ENCODE peak calls at places on chromosomes 5 and 9, in eight cellular contexts. One of them, this sample, is unnamed.

GRCh38 chr5:35664584-35664983 is 46.9 kb downstream of the SPEF2 start:
- DNase-seq in lower leg skin: no peak
- DNase-seq in fibroblast of pulmonary artery: no peak
- DNase-seq in SK-N-SH: no peak
- DNase-seq in psoas muscle: no peak
- DNase-seq in HFF-Myc: no peak
- DNase-seq in HL-60: no peak
- DNase-seq in AG04449: no peak
- DNase-seq in this sample: no peak

GRCh38 chr9:77903666-77904248 is 127.9 kb downstream of the GNAQ start:
- DNase-seq in lower leg skin: no peak
- DNase-seq in fibroblast of pulmonary artery: no peak
- DNase-seq in SK-N-SH: no peak
- DNase-seq in psoas muscle: no peak
- DNase-seq in HFF-Myc: no peak
- DNase-seq in HL-60: no peak
- DNase-seq in AG04449: no peak
- DNase-seq in this sample: no peak

GRCh38 chr9:131348631-131349521 is 45.0 kb upstream of the PRRC2B start:
- DNase-seq in lower leg skin: no peak
- DNase-seq in fibroblast of pulmonary artery: no peak
- DNase-seq in SK-N-SH: no peak
- DNase-seq in psoas muscle: no peak
- DNase-seq in HFF-Myc: no peak
- DNase-seq in HL-60: no peak
- DNase-seq in AG04449: no peak
- DNase-seq in this sample: peak; percentile 67

GRCh38 chr5:59317023-59317771 is 576.3 kb downstream of the PDE4D start:
- DNase-seq in lower leg skin: no peak
- DNase-seq in fibroblast of pulmonary artery: peak; percentile 39
- DNase-seq in SK-N-SH: peak; percentile 38
- DNase-seq in psoas muscle: no peak
- DNase-seq in HFF-Myc: peak; percentile 69
- DNase-seq in HL-60: no peak
- DNase-seq in AG04449: no peak
- DNase-seq in this sample: no peak

GRCh38 chr5:76714771-76715483 is 999 bp upstream of the F2R start:
- DNase-seq in lower leg skin: no peak
- DNase-seq in fibroblast of pulmonary artery: no peak
- DNase-seq in SK-N-SH: peak; percentile 68
- DNase-seq in psoas muscle: no peak
- DNase-seq in HFF-Myc: no peak
- DNase-seq in HL-60: no peak
- DNase-seq in AG04449: no peak
- DNase-seq in this sample: peak; percentile 75

GRCh38 chr5:95846554-95847260 is 24.2 kb upstream of the GLRX start:
- DNase-seq in lower leg skin: no peak
- DNase-seq in fibroblast of pulmonary artery: peak; percentile 89
- DNase-seq in SK-N-SH: peak; percentile 83
- DNase-seq in psoas muscle: peak; percentile 71
- DNase-seq in HFF-Myc: peak; percentile 78
- DNase-seq in HL-60: peak; percentile 43
- DNase-seq in AG04449: no peak
- DNase-seq in this sample: peak; percentile 87

GRCh38 chr5:111829701-111830100 is 72.7 kb upstream of the NREP start:
- DNase-seq in lower leg skin: no peak
- DNase-seq in fibroblast of pulmonary artery: peak; percentile 77
- DNase-seq in SK-N-SH: no peak
- DNase-seq in psoas muscle: no peak
- DNase-seq in HFF-Myc: peak; percentile 31
- DNase-seq in HL-60: no peak
- DNase-seq in AG04449: peak; percentile 87
- DNase-seq in this sample: no peak

GRCh38 chr5:158492850-158493249 is 606.9 kb downstream of the EBF1 start:
- DNase-seq in lower leg skin: no peak
- DNase-seq in fibroblast of pulmonary artery: no peak
- DNase-seq in SK-N-SH: no peak
- DNase-seq in psoas muscle: no peak
- DNase-seq in HFF-Myc: peak; percentile 51
- DNase-seq in HL-60: no peak
- DNase-seq in AG04449: no peak
- DNase-seq in this sample: no peak

GRCh38 chr5:16857635-16858034 is 78.5 kb downstream of the MYO10 start:
- DNase-seq in lower leg skin: no peak
- DNase-seq in fibroblast of pulmonary artery: no peak
- DNase-seq in SK-N-SH: no peak
- DNase-seq in psoas muscle: no peak
- DNase-seq in HFF-Myc: no peak
- DNase-seq in HL-60: no peak
- DNase-seq in AG04449: no peak
- DNase-seq in this sample: no peak

GRCh38 chr5:150138551-150139265 is 16.9 kb downstream of the PDGFRB start:
- DNase-seq in lower leg skin: no peak
- DNase-seq in fibroblast of pulmonary artery: peak; percentile 86
- DNase-seq in SK-N-SH: peak; percentile 80
- DNase-seq in psoas muscle: no peak
- DNase-seq in HFF-Myc: no peak
- DNase-seq in HL-60: no peak
- DNase-seq in AG04449: no peak
- DNase-seq in this sample: peak; percentile 87

GRCh38 chr5:172932313-172933017 is 26.8 kb upstream of the RPL26L1 start:
- DNase-seq in lower leg skin: peak; percentile 51
- DNase-seq in fibroblast of pulmonary artery: peak; percentile 76
- DNase-seq in SK-N-SH: peak; percentile 86
- DNase-seq in psoas muscle: peak; percentile 89
- DNase-seq in HFF-Myc: no peak
- DNase-seq in HL-60: peak; percentile 45
- DNase-seq in AG04449: no peak
- DNase-seq in this sample: peak; percentile 90

GRCh38 chr5:1014781-1015221 is 6.2 kb downstream of the NKD2 start:
- DNase-seq in lower leg skin: no peak
- DNase-seq in fibroblast of pulmonary artery: no peak
- DNase-seq in SK-N-SH: no peak
- DNase-seq in psoas muscle: peak; percentile 40
- DNase-seq in HFF-Myc: no peak
- DNase-seq in HL-60: no peak
- DNase-seq in AG04449: no peak
- DNase-seq in this sample: no peak

GRCh38 chr5:95901676-95902646 is 59.7 kb downstream of the ELL2 start:
- DNase-seq in lower leg skin: no peak
- DNase-seq in fibroblast of pulmonary artery: peak; percentile 70
- DNase-seq in SK-N-SH: no peak
- DNase-seq in psoas muscle: no peak
- DNase-seq in HFF-Myc: peak; percentile 83
- DNase-seq in HL-60: no peak
- DNase-seq in AG04449: no peak
- DNase-seq in this sample: no peak

GRCh38 chr5:149114403-149115312 is 26.6 kb upstream of the ABLIM3 start:
- DNase-seq in lower leg skin: peak; percentile 50
- DNase-seq in fibroblast of pulmonary artery: peak; percentile 91
- DNase-seq in SK-N-SH: peak; percentile 54
- DNase-seq in psoas muscle: peak; percentile 57
- DNase-seq in HFF-Myc: peak; percentile 74
- DNase-seq in HL-60: peak; percentile 68
- DNase-seq in AG04449: peak; percentile 54
- DNase-seq in this sample: peak; percentile 89

DNA sequence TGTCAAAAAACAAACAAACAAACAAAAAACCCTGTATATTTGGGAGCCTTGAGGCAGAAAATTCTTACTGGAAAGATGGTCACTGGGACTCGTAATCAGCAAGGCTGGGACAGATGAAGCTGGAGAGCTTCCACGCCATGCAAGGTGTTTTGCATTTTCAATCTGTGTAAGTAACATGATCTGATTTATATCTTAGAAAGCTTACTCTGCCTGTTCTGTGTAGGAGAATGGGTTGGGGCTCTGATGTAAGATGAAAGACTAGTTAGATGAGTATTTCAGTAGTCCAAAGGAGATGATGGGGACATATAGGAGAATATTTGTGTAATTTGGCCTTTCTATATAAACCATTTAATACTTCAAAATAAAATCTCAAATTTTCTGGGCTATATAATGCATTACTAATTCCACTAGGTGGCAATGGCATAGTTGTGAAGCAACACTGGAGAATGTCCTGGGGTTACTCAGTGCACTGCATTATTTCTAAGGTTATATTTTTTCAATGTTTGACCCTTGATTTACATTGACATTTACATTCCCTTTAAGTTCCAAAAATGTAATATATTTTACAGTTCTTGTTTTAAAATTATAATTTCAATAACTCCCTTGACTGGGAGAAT is 21.9 kb upstream of the FSD1L start:
- DNase-seq in lower leg skin: no peak
- DNase-seq in fibroblast of pulmonary artery: peak; percentile 58
- DNase-seq in SK-N-SH: peak; percentile 52
- DNase-seq in psoas muscle: no peak
- DNase-seq in HFF-Myc: no peak
- DNase-seq in HL-60: no peak
- DNase-seq in AG04449: no peak
- DNase-seq in this sample: no peak
- TF ChIP-seq CTCF in lower leg skin: no peak
- TF ChIP-seq CTCF in fibroblast of pulmonary artery: peak; percentile 58
- TF ChIP-seq CTCF in SK-N-SH: peak; percentile 71
- TF ChIP-seq CTCF in psoas muscle: peak; percentile 55
- TF ChIP-seq CTCF in HFF-Myc: peak; percentile 40
- TF ChIP-seq CTCF in HL-60: peak; percentile 32
- TF ChIP-seq CTCF in AG04449: peak; percentile 28
- TF ChIP-seq CTCF in this sample: peak; percentile 69

GRCh38 chr9:84139296-84140100 is 158.9 kb downstream of the RMI1 start:
- DNase-seq in lower leg skin: peak; percentile 36
- DNase-seq in fibroblast of pulmonary artery: peak; percentile 84
- DNase-seq in SK-N-SH: no peak
- DNase-seq in psoas muscle: no peak
- DNase-seq in HFF-Myc: peak; percentile 42
- DNase-seq in HL-60: no peak
- DNase-seq in AG04449: no peak
- DNase-seq in this sample: no peak

GRCh38 chr9:84137968-84138367 is 157.4 kb downstream of the RMI1 start:
- DNase-seq in lower leg skin: no peak
- DNase-seq in fibroblast of pulmonary artery: peak; percentile 66
- DNase-seq in SK-N-SH: no peak
- DNase-seq in psoas muscle: no peak
- DNase-seq in HFF-Myc: no peak
- DNase-seq in HL-60: no peak
- DNase-seq in AG04449: no peak
- DNase-seq in this sample: no peak

GRCh38 chr9:84141762-84142370 is 161.3 kb downstream of the RMI1 start:
- DNase-seq in lower leg skin: no peak
- DNase-seq in fibroblast of pulmonary artery: no peak
- DNase-seq in SK-N-SH: no peak
- DNase-seq in psoas muscle: no peak
- DNase-seq in HFF-Myc: no peak
- DNase-seq in HL-60: no peak
- DNase-seq in AG04449: no peak
- DNase-seq in this sample: no peak

GRCh38 chr9:84138543-84138942 is 157.9 kb downstream of the RMI1 start:
- DNase-seq in lower leg skin: no peak
- DNase-seq in fibroblast of pulmonary artery: no peak
- DNase-seq in SK-N-SH: no peak
- DNase-seq in psoas muscle: no peak
- DNase-seq in HFF-Myc: no peak
- DNase-seq in HL-60: no peak
- DNase-seq in AG04449: no peak
- DNase-seq in this sample: no peak

DNA sequence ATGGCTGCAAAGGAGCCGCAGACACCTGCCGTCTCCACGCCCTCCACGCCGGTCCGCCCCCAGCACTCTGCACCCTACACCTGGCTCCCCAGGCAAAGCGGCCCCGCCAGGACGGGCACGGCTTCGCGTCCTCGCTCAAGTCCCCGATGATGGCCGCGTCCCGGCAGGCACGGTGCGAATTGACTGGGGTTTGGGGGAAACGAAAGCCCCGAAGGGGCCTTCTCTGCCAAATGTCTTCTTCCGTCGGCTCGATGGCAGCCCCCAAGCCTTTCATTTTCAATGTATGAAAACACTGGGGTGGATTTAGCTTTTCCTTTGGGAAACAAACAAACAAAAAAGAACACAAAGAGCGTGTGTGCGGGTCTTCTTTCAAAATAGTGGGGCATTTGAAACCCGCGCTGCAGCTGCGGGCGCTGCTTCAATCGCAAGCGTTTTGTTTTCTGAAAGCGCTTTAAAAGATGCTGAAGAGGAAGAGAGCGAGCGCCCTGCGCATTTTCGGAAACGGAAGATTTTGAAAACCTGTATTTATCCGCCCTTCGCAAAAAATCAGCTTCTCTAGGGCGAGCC is 160.0 kb downstream of the RMI1 start:
- DNase-seq in lower leg skin: no peak
- DNase-seq in fibroblast of pulmonary artery: peak; percentile 19
- DNase-seq in SK-N-SH: no peak
- DNase-seq in psoas muscle: peak; percentile 54
- DNase-seq in HFF-Myc: no peak
- DNase-seq in HL-60: no peak
- DNase-seq in AG04449: no peak
- DNase-seq in this sample: peak; percentile 81
- H3K4me3 ChIP-seq in lower leg skin: peak overlapping the region; percentile 13
- H3K4me3 ChIP-seq in fibroblast of pulmonary artery: peak overlapping the region; percentile 48
- H3K4me3 ChIP-seq in SK-N-SH: no peak overlapping the region
- H3K4me3 ChIP-seq in psoas muscle: peak overlapping the region; percentile 56
- H3K4me3 ChIP-seq in HFF-Myc: peak overlapping the region; percentile 22
- H3K4me3 ChIP-seq in HL-60: no peak overlapping the region
- H3K4me3 ChIP-seq in AG04449: peak overlapping the region; percentile 50
- H3K4me3 ChIP-seq in this sample: peak overlapping the region; percentile 74

GRCh38 chr9:21998026-21998425 is 3.4 kb downstream of the CDKN2B-AS1 start:
- DNase-seq in lower leg skin: no peak
- DNase-seq in fibroblast of pulmonary artery: no peak
- DNase-seq in SK-N-SH: no peak
- DNase-seq in psoas muscle: no peak
- DNase-seq in HFF-Myc: no peak
- DNase-seq in HL-60: no peak
- DNase-seq in AG04449: no peak
- DNase-seq in this sample: no peak
- TF ChIP-seq CTCF in lower leg skin: no peak
- TF ChIP-seq CTCF in fibroblast of pulmonary artery: no peak
- TF ChIP-seq CTCF in SK-N-SH: no peak
- TF ChIP-seq CTCF in psoas muscle: no peak
- TF ChIP-seq CTCF in HFF-Myc: no peak
- TF ChIP-seq CTCF in HL-60: no peak
- TF ChIP-seq CTCF in AG04449: no peak
- TF ChIP-seq CTCF in this sample: no peak

DNA sequence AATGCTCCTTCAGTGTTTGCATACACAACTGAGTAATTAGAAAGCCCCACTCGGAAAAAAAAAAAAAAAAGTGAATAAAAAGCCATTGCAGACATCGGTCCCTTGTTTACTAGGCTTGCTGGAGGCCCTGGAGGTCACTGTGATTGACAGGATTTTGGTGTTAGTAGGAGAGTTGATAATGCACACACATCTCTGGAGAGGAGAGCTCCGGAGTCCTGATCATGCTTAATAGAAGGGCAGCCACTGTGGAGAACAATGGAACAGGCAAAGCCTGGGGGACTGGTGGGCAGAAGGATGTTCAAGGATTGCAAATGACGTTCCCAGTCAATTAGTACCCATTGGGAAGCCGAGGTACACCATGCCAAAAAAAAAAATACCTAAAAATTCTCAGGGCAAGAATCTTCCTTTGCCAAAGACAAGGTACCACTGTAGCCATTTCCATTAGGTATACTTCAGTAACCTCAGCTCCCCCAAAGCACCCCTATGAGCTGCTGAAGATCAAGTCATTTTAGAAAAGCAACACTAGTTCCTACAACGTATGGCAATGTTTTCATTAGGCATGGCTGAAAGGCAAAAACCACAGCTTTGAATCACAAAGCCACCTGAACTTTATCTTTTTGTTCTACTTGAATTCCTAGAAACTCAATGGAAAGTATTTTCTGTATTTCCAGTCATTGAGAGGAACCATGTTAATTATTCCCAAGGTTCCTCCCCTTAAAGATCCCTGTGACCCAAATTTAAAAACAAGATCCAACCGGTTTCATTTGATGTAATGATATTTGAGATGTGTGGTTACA is 152.3 kb downstream of the EFNA5 start:
- DNase-seq in lower leg skin: no peak
- DNase-seq in fibroblast of pulmonary artery: no peak
- DNase-seq in SK-N-SH: no peak
- DNase-seq in psoas muscle: no peak
- DNase-seq in HFF-Myc: no peak
- DNase-seq in HL-60: no peak
- DNase-seq in AG04449: no peak
- DNase-seq in this sample: no peak
- H3K4me3 ChIP-seq in lower leg skin: no peak overlapping the region
- H3K4me3 ChIP-seq in fibroblast of pulmonary artery: no peak overlapping the region
- H3K4me3 ChIP-seq in SK-N-SH: no peak overlapping the region
- H3K4me3 ChIP-seq in psoas muscle: no peak overlapping the region
- H3K4me3 ChIP-seq in HFF-Myc: no peak overlapping the region
- H3K4me3 ChIP-seq in HL-60: no peak overlapping the region
- H3K4me3 ChIP-seq in AG04449: no peak overlapping the region
- H3K4me3 ChIP-seq in this sample: no peak overlapping the region